ENCODE peak calls at places on chromosomes 7 and 10, in seven cellular contexts. L is amniotic stem cell; S is mucosa of gallbladder; J is stimulated activated CD4-positive, alpha-beta T cell treated with anti-CD3 and anti-CD28 coated beads, Interleukin-4, amount 100 ng/mL, for 24 hours; R is hypothalamus; A is foreskin fibroblast; O is effector CD4-positive, alpha-beta T cell. V is an unnamed sample.

GRCh38 chr7:1919539-1920265 is 249.6 kb downstream of the ELFN1 start:
- DNase-seq in L (no peak), S (peak; percentile 67), J (no peak), R (peak; percentile 68), A (peak; percentile 48), O (no peak), V (no peak)

GRCh38 chr10:124647421-124648130 is 96.6 kb downstream of the FAM53B start:
- DNase-seq in L (no peak), S (peak; percentile 66), J (peak; percentile 67), R (no peak), A (peak; percentile 45), O (peak; percentile 54), V (no peak)

GRCh38 chr7:4998244-4998643 is 39.3 kb upstream of the MMD2 start:
- DNase-seq in L (no peak), S (no peak), J (no peak), R (no peak), A (no peak), O (no peak), V (no peak)

GRCh38 chr7:148553979-148554378 is 36.6 kb upstream of the C7orf33 start:
- DNase-seq in L (no peak), S (no peak), J (no peak), R (no peak), A (no peak), O (no peak), V (no peak)

GRCh38 chr7:39621784-39622411 is 1.5 kb upstream of the RALA start:
- DNase-seq in L (no peak), S (no peak), J (no peak), R (no peak), A (peak; percentile 68), O (no peak), V (no peak)

GRCh38 chr10:86667421-86668181 is 710 bp upstream of the LDB3 start:
- DNase-seq in L (no peak), S (no peak), J (no peak), R (peak; percentile 45), A (no peak), O (no peak), V (no peak)

GRCh38 chr10:63583909-63584747 is 62.9 kb downstream of the REEP3 start:
- DNase-seq in L (no peak), S (no peak), J (no peak), R (no peak), A (peak; percentile 7), O (no peak), V (no peak)

GRCh38 chr7:41520445-41520844 is 182.4 kb downstream of the INHBA start:
- DNase-seq in L (no peak), S (no peak), J (no peak), R (no peak), A (no peak), O (no peak), V (no peak)